ENCODE peak calls at places on chromosomes 3 and 15, in seven cellular contexts. J, Y, D, C, I, S and G are unnamed samples.

GRCh38 chr15:88512606-88513005 is 33.9 kb downstream of the DET1 start:
- DNase-seq in J (no peak), Y (no peak), D (no peak), C (no peak), I (no peak), S (no peak), G (no peak)

GRCh38 chr15:39472661-39473657 is 107.9 kb upstream of the THBS1 start:
- DNase-seq in J (no peak), Y (peak), D (peak), C (no peak), I (no peak), S (no peak), G (no peak)

GRCh38 chr3:87287025-87287424 is 10.6 kb upstream of the POU1F1 start:
- DNase-seq in J (no peak), Y (no peak), D (no peak), C (no peak), I (no peak), S (peak), G (peak)

GRCh38 chr15:80695099-80695910 is at the start of gene ABHD17C:
- DNase-seq in J (no peak), Y (peak), D (peak), C (peak), I (peak), S (peak), G (peak)

GRCh38 chr15:78033864-78034263 is 43.6 kb downstream of the TBC1D2B start:
- DNase-seq in J (no peak), Y (no peak), D (no peak), C (no peak), I (no peak), S (no peak), G (no peak)

GRCh38 chr3:36494461-36495109 is 114.3 kb downstream of the STAC start:
- DNase-seq in J (peak), Y (no peak), D (no peak), C (no peak), I (no peak), S (no peak), G (no peak)

GRCh38 chr3:31968391-31968926 is 12.6 kb downstream of the OSBPL10 start:
- DNase-seq in J (no peak), Y (no peak), D (no peak), C (no peak), I (no peak), S (no peak), G (no peak)

GRCh38 chr15:42593143-42593542 is 17.7 kb downstream of the STARD9 start:
- DNase-seq in J (no peak), Y (peak), D (peak), C (no peak), I (no peak), S (no peak), G (no peak)

GRCh38 chr3:154122096-154122911 is 1.1 kb downstream of the ARHGEF26 start:
- DNase-seq in J (no peak), Y (peak), D (peak), C (peak), I (peak), S (no peak), G (peak)

GRCh38 chr15:96564546-96564945 is 234.0 kb downstream of the NR2F2 start:
- DNase-seq in J (no peak), Y (no peak), D (no peak), C (no peak), I (no peak), S (no peak), G (no peak)

GRCh38 chr3:98404010-98404409 is 13.5 kb downstream of the OR5K3 start:
- DNase-seq in J (no peak), Y (no peak), D (no peak), C (no peak), I (no peak), S (no peak), G (no peak)

GRCh38 chr15:99574502-99574901 is 8.7 kb downstream of the MEF2A start:
- DNase-seq in J (no peak), Y (no peak), D (no peak), C (no peak), I (no peak), S (no peak), G (no peak)
- TF ChIP-seq CTCF in J (no peak), Y (no peak), D (no peak), C (no peak), I (no peak), S (no peak), G (no peak)

GRCh38 chr3:187955076-187955952 is 198.6 kb upstream of the LPP start:
- DNase-seq in J (no peak), Y (peak), D (no peak), C (no peak), I (no peak), S (no peak), G (no peak)
- TF ChIP-seq CTCF in J (no peak), Y (no peak), D (no peak), C (no peak), I (no peak), S (no peak), G (no peak)

GRCh38 chr15:64845826-64846225 is 4.1 kb downstream of the PLEKHO2 start:
- DNase-seq in J (no peak), Y (no peak), D (no peak), C (no peak), I (no peak), S (no peak), G (no peak)
- TF ChIP-seq CTCF in J (no peak), Y (no peak), D (no peak), C (no peak), I (no peak), S (no peak), G (no peak)

GRCh38 chr3:96776818-96777217 is 37.6 kb upstream of the EPHA6 start:
- DNase-seq in J (no peak), Y (no peak), D (no peak), C (no peak), I (no peak), S (no peak), G (no peak)

DNA sequence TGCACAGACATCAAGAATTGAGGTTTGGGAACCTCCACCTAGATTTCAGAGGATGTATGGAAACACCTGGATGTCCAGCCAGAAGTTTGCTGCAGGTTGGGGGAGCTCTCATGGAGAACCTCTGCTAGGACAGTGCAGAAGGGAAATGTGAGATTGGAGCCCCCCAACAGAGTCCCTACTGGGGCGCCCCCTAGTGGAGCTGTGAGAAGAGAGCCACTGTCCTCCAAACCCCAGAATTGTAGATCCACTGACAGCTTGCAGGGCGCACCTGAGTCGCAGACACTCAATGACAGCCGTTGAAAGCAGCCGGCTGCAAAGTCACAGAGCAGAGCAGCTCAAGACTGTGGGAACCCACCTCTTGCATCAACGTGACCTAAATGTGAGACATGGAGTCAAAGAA is 34.6 kb upstream of the EPHA6 start:
- DNase-seq in J (no peak), Y (no peak), D (no peak), C (no peak), I (no peak), S (no peak), G (no peak)
- TF ChIP-seq CTCF in J (peak), Y (no peak), D (no peak), C (no peak), I (peak), S (no peak), G (peak)

GRCh38 chr3:170641510-170642236 is 55.8 kb upstream of the SLC7A14 start:
- DNase-seq in J (no peak), Y (no peak), D (no peak), C (no peak), I (no peak), S (no peak), G (no peak)

GRCh38 chr3:170640737-170641171 is 54.9 kb upstream of the SLC7A14 start:
- DNase-seq in J (no peak), Y (no peak), D (no peak), C (no peak), I (no peak), S (no peak), G (no peak)

GRCh38 chr3:170644711-170645110 is 58.8 kb upstream of the SLC7A14 start:
- DNase-seq in J (no peak), Y (no peak), D (no peak), C (no peak), I (no peak), S (no peak), G (no peak)

GRCh38 chr3:170642882-170643601 is 57.2 kb upstream of the SLC7A14 start:
- DNase-seq in J (no peak), Y (no peak), D (peak), C (no peak), I (no peak), S (no peak), G (no peak)

DNA sequence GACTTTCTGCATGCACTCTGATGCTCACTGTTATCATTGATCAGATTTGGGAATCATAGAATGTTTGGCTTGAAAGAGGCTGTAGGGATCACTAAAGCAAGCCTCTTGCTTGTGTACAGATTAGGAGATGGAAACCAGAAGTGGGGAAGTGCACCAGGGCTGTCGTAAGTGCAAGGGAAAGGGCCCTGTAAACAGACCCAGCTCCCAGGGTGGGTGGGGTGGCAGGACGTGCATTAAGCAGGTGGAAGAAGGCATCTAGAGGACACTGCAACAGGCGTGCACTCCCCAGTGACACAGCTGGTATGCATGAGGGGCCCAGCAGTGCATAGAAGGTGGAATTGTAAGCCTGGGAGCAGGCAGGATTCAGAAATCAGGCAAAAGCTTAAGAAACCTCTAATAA is 58.0 kb upstream of the SLC7A14 start:
- DNase-seq in J (no peak), Y (no peak), D (no peak), C (no peak), I (no peak), S (no peak), G (no peak)
- TF ChIP-seq CTCF in J (no peak), Y (no peak), D (no peak), C (no peak), I (no peak), S (no peak), G (no peak)

GRCh38 chr15:58179741-58180381 is 41.7 kb downstream of the AQP9 start:
- DNase-seq in J (no peak), Y (no peak), D (no peak), C (no peak), I (peak), S (no peak), G (no peak)

GRCh38 chr15:58189148-58189811 is 51.1 kb downstream of the AQP9 start:
- DNase-seq in J (no peak), Y (no peak), D (no peak), C (no peak), I (no peak), S (no peak), G (no peak)

GRCh38 chr15:58182460-58183163 is 44.4 kb downstream of the AQP9 start:
- DNase-seq in J (no peak), Y (peak), D (peak), C (peak), I (peak), S (peak), G (peak)

GRCh38 chr15:58190419-58190818 is 52.2 kb downstream of the AQP9 start:
- DNase-seq in J (no peak), Y (no peak), D (no peak), C (no peak), I (no peak), S (no peak), G (no peak)

DNA sequence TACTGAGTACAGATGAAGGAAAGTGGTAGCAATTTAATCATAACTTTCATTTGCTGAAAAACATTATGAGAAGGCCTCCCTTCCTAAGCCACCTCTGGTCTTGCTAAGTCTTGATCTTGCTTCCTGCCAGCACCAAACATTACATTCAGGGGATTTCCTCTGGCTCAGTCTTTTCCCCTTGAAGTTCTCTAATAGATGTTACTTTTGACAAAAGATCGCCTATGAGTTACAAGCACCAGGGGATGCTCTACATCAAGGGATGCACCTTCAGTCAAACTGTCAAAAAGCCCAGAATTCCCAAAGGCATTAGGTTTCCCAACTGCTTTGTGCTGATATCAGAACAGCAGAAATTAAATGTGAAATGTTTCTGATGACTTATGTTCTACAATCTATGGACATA is 47.3 kb downstream of the AQP9 start:
- DNase-seq in J (no peak), Y (no peak), D (no peak), C (no peak), I (no peak), S (peak), G (peak)
- TF ChIP-seq CTCF in J (no peak), Y (no peak), D (no peak), C (no peak), I (no peak), S (no peak), G (no peak)

GRCh38 chr3:133377396-133377795 is 22.5 kb upstream of the BFSP2 start:
- DNase-seq in J (no peak), Y (no peak), D (no peak), C (no peak), I (peak), S (peak), G (no peak)

GRCh38 chr3:133380481-133381225 is 19.2 kb upstream of the BFSP2 start:
- DNase-seq in J (no peak), Y (no peak), D (no peak), C (no peak), I (no peak), S (no peak), G (peak)

GRCh38 chr3:133379926-133380325 is 19.9 kb upstream of the BFSP2 start:
- DNase-seq in J (no peak), Y (no peak), D (no peak), C (no peak), I (no peak), S (no peak), G (no peak)

GRCh38 chr3:133374706-133375105 is 25.1 kb upstream of the BFSP2 start:
- DNase-seq in J (no peak), Y (no peak), D (no peak), C (no peak), I (no peak), S (no peak), G (no peak)

GRCh38 chr3:133376805-133377204 is 23.1 kb upstream of the BFSP2 start:
- DNase-seq in J (no peak), Y (no peak), D (no peak), C (no peak), I (no peak), S (no peak), G (no peak)
- TF ChIP-seq CTCF in J (peak), Y (no peak), D (peak), C (no peak), I (no peak), S (no peak), G (no peak)